ENCODE peak calls at places on chromosome 17, in ten cellular contexts. One of them, this sample, is unnamed.

GRCh38 chr17:31175237-31175636 is 80.5 kb downstream of the NF1 start:
- DNase-seq in IMR-90: no peak
- DNase-seq in H1: no peak
- DNase-seq in stomach: no peak
- DNase-seq in breast epithelium: no peak
- DNase-seq in H54: no peak
- DNase-seq in GM12892: no peak
- DNase-seq in A549: no peak
- DNase-seq in sigmoid colon: no peak
- DNase-seq in suprapubic skin: no peak
- DNase-seq in this sample: no peak

GRCh38 chr17:38418693-38419507 is 9.4 kb upstream of the ARHGAP23 start:
- DNase-seq in IMR-90: no peak
- DNase-seq in H1: no peak
- DNase-seq in stomach: no peak
- DNase-seq in breast epithelium: no peak
- DNase-seq in H54: no peak
- DNase-seq in GM12892: no peak
- DNase-seq in A549: no peak
- DNase-seq in sigmoid colon: no peak
- DNase-seq in suprapubic skin: no peak
- DNase-seq in this sample: no peak

GRCh38 chr17:17495448-17496188 is 577 bp downstream of the RASD1 start:
- DNase-seq in IMR-90: peak; percentile 4
- DNase-seq in H1: no peak
- DNase-seq in stomach: no peak
- DNase-seq in breast epithelium: no peak
- DNase-seq in H54: no peak
- DNase-seq in GM12892: no peak
- DNase-seq in A549: no peak
- DNase-seq in sigmoid colon: peak; percentile 80
- DNase-seq in suprapubic skin: peak; percentile 80
- DNase-seq in this sample: peak; percentile 31

GRCh38 chr17:80766290-80766689 is 221.7 kb downstream of the RPTOR start:
- DNase-seq in IMR-90: no peak
- DNase-seq in H1: no peak
- DNase-seq in stomach: no peak
- DNase-seq in breast epithelium: no peak
- DNase-seq in H54: no peak
- DNase-seq in GM12892: no peak
- DNase-seq in A549: no peak
- DNase-seq in sigmoid colon: no peak
- DNase-seq in suprapubic skin: no peak
- DNase-seq in this sample: no peak

GRCh38 chr17:60577147-60577925 is 22.7 kb upstream of the PPM1D start:
- DNase-seq in IMR-90: peak; percentile 72
- DNase-seq in H1: no peak
- DNase-seq in stomach: no peak
- DNase-seq in breast epithelium: no peak
- DNase-seq in H54: no peak
- DNase-seq in GM12892: no peak
- DNase-seq in A549: no peak
- DNase-seq in sigmoid colon: peak; percentile 74
- DNase-seq in suprapubic skin: no peak
- DNase-seq in this sample: no peak

GRCh38 chr17:61314368-61315078 is 85.1 kb upstream of the TBX2 start:
- DNase-seq in IMR-90: peak; percentile 60
- DNase-seq in H1: no peak
- DNase-seq in stomach: peak; percentile 58
- DNase-seq in breast epithelium: peak; percentile 73
- DNase-seq in H54: no peak
- DNase-seq in GM12892: no peak
- DNase-seq in A549: no peak
- DNase-seq in sigmoid colon: no peak
- DNase-seq in suprapubic skin: no peak
- DNase-seq in this sample: no peak

GRCh38 chr17:76687278-76688164 is 23.2 kb downstream of the MXRA7 start:
- DNase-seq in IMR-90: no peak
- DNase-seq in H1: no peak
- DNase-seq in stomach: no peak
- DNase-seq in breast epithelium: no peak
- DNase-seq in H54: no peak
- DNase-seq in GM12892: no peak
- DNase-seq in A549: no peak
- DNase-seq in sigmoid colon: peak; percentile 90
- DNase-seq in suprapubic skin: no peak
- DNase-seq in this sample: no peak

GRCh38 chr17:27455914-27456680 is at the start of gene KSR1:
- DNase-seq in IMR-90: peak; percentile 72
- DNase-seq in H1: peak; percentile 53
- DNase-seq in stomach: peak; percentile 89
- DNase-seq in breast epithelium: peak; percentile 66
- DNase-seq in H54: peak; percentile 74
- DNase-seq in GM12892: peak; percentile 95
- DNase-seq in A549: peak; percentile 85
- DNase-seq in sigmoid colon: peak; percentile 90
- DNase-seq in suprapubic skin: peak; percentile 83
- DNase-seq in this sample: peak; percentile 95

GRCh38 chr17:50213026-50214015 is 11.9 kb upstream of the COL1A1 start:
- DNase-seq in IMR-90: peak; percentile 51
- DNase-seq in H1: no peak
- DNase-seq in stomach: peak; percentile 10
- DNase-seq in breast epithelium: no peak
- DNase-seq in H54: no peak
- DNase-seq in GM12892: no peak
- DNase-seq in A549: no peak
- DNase-seq in sigmoid colon: no peak
- DNase-seq in suprapubic skin: no peak
- DNase-seq in this sample: peak; percentile 35

GRCh38 chr17:337022-337420 is 15.6 kb downstream of the RPH3AL start:
- DNase-seq in IMR-90: no peak
- DNase-seq in H1: no peak
- DNase-seq in stomach: no peak
- DNase-seq in breast epithelium: no peak
- DNase-seq in H54: no peak
- DNase-seq in GM12892: no peak
- DNase-seq in A549: no peak
- DNase-seq in sigmoid colon: no peak
- DNase-seq in suprapubic skin: no peak
- DNase-seq in this sample: no peak

GRCh38 chr17:76997981-76998531 is 129.9 kb downstream of the MGAT5B start:
- DNase-seq in IMR-90: no peak
- DNase-seq in H1: no peak
- DNase-seq in stomach: no peak
- DNase-seq in breast epithelium: no peak
- DNase-seq in H54: no peak
- DNase-seq in GM12892: no peak
- DNase-seq in A549: no peak
- DNase-seq in sigmoid colon: no peak
- DNase-seq in suprapubic skin: no peak
- DNase-seq in this sample: peak; percentile 36

GRCh38 chr17:50841949-50842354 is 6.6 kb downstream of the WFIKKN2 start:
- DNase-seq in IMR-90: peak; percentile 58
- DNase-seq in H1: peak; percentile 53
- DNase-seq in stomach: peak; percentile 75
- DNase-seq in breast epithelium: peak; percentile 62
- DNase-seq in H54: peak; percentile 90
- DNase-seq in GM12892: peak; percentile 75
- DNase-seq in A549: peak; percentile 94
- DNase-seq in sigmoid colon: no peak
- DNase-seq in suprapubic skin: peak; percentile 68
- DNase-seq in this sample: peak; percentile 83

GRCh38 chr17:48352630-48353029 is 77.4 kb downstream of the SKAP1 start:
- DNase-seq in IMR-90: peak; percentile 20
- DNase-seq in H1: no peak
- DNase-seq in stomach: no peak
- DNase-seq in breast epithelium: no peak
- DNase-seq in H54: no peak
- DNase-seq in GM12892: no peak
- DNase-seq in A549: no peak
- DNase-seq in sigmoid colon: no peak
- DNase-seq in suprapubic skin: no peak
- DNase-seq in this sample: no peak

GRCh38 chr17:72565006-72565405 is 444.2 kb downstream of the SOX9 start:
- DNase-seq in IMR-90: no peak
- DNase-seq in H1: no peak
- DNase-seq in stomach: no peak
- DNase-seq in breast epithelium: no peak
- DNase-seq in H54: no peak
- DNase-seq in GM12892: no peak
- DNase-seq in A549: no peak
- DNase-seq in sigmoid colon: no peak
- DNase-seq in suprapubic skin: no peak
- DNase-seq in this sample: no peak

GRCh38 chr17:72411124-72411563 is 290.3 kb downstream of the SOX9 start:
- DNase-seq in IMR-90: no peak
- DNase-seq in H1: no peak
- DNase-seq in stomach: no peak
- DNase-seq in breast epithelium: peak; percentile 49
- DNase-seq in H54: no peak
- DNase-seq in GM12892: no peak
- DNase-seq in A549: no peak
- DNase-seq in sigmoid colon: no peak
- DNase-seq in suprapubic skin: no peak
- DNase-seq in this sample: no peak

GRCh38 chr17:69764137-69764536 is 310.9 kb upstream of the KCNJ16 start:
- DNase-seq in IMR-90: peak; percentile 21
- DNase-seq in H1: no peak
- DNase-seq in stomach: no peak
- DNase-seq in breast epithelium: no peak
- DNase-seq in H54: no peak
- DNase-seq in GM12892: no peak
- DNase-seq in A549: no peak
- DNase-seq in sigmoid colon: no peak
- DNase-seq in suprapubic skin: no peak
- DNase-seq in this sample: no peak

GRCh38 chr17:49910858-49911204 is 58.2 kb upstream of the DLX4 start:
- DNase-seq in IMR-90: no peak
- DNase-seq in H1: no peak
- DNase-seq in stomach: no peak
- DNase-seq in breast epithelium: no peak
- DNase-seq in H54: no peak
- DNase-seq in GM12892: no peak
- DNase-seq in A549: no peak
- DNase-seq in sigmoid colon: no peak
- DNase-seq in suprapubic skin: no peak
- DNase-seq in this sample: no peak

GRCh38 chr17:3512512-3513171 is 36.8 kb downstream of the ASPA start:
- DNase-seq in IMR-90: peak; percentile 20
- DNase-seq in H1: no peak
- DNase-seq in stomach: peak; percentile 49
- DNase-seq in breast epithelium: peak; percentile 42
- DNase-seq in H54: no peak
- DNase-seq in GM12892: no peak
- DNase-seq in A549: no peak
- DNase-seq in sigmoid colon: peak; percentile 88
- DNase-seq in suprapubic skin: peak; percentile 82
- DNase-seq in this sample: peak; percentile 62

GRCh38 chr17:34736611-34737010 is 157.2 kb downstream of the TMEM132E start:
- DNase-seq in IMR-90: no peak
- DNase-seq in H1: no peak
- DNase-seq in stomach: peak; percentile 4
- DNase-seq in breast epithelium: no peak
- DNase-seq in H54: no peak
- DNase-seq in GM12892: no peak
- DNase-seq in A549: no peak
- DNase-seq in sigmoid colon: peak; percentile 41
- DNase-seq in suprapubic skin: no peak
- DNase-seq in this sample: no peak

GRCh38 chr17:6701719-6702118 is 11.4 kb downstream of the SLC13A5 start:
- DNase-seq in IMR-90: no peak
- DNase-seq in H1: peak; percentile 21
- DNase-seq in stomach: no peak
- DNase-seq in breast epithelium: no peak
- DNase-seq in H54: peak; percentile 76
- DNase-seq in GM12892: peak; percentile 50
- DNase-seq in A549: peak; percentile 72
- DNase-seq in sigmoid colon: peak; percentile 43
- DNase-seq in suprapubic skin: peak; percentile 31
- DNase-seq in this sample: no peak

GRCh38 chr17:8162232-8162996 is at the start of gene VAMP2:
- DNase-seq in IMR-90: peak; percentile 50
- DNase-seq in H1: no peak
- DNase-seq in stomach: peak; percentile 86
- DNase-seq in breast epithelium: peak; percentile 76
- DNase-seq in H54: no peak
- DNase-seq in GM12892: peak; percentile 83
- DNase-seq in A549: peak; percentile 56
- DNase-seq in sigmoid colon: peak; percentile 92
- DNase-seq in suprapubic skin: peak; percentile 91
- DNase-seq in this sample: peak; percentile 90

GRCh38 chr17:75515229-75515522 is 161 bp downstream of the CASKIN2 start:
- DNase-seq in IMR-90: no peak
- DNase-seq in H1: no peak
- DNase-seq in stomach: no peak
- DNase-seq in breast epithelium: no peak
- DNase-seq in H54: no peak
- DNase-seq in GM12892: no peak
- DNase-seq in A549: no peak
- DNase-seq in sigmoid colon: no peak
- DNase-seq in suprapubic skin: no peak
- DNase-seq in this sample: no peak
- TF ChIP-seq POLR2A in IMR-90: no peak
- TF ChIP-seq POLR2A in H1: peak; percentile 61
- TF ChIP-seq POLR2A in stomach: no peak
- TF ChIP-seq POLR2A in breast epithelium: no peak
- TF ChIP-seq POLR2A in H54: no peak
- TF ChIP-seq POLR2A in GM12892: no peak
- TF ChIP-seq POLR2A in A549: peak; percentile 32
- TF ChIP-seq POLR2A in sigmoid colon: no peak
- TF ChIP-seq POLR2A in suprapubic skin: no peak
- TF ChIP-seq POLR2A in this sample: no peak

GRCh38 chr17:40219073-40219860 is at the start of gene WIPF2:
- DNase-seq in IMR-90: peak; percentile 94
- DNase-seq in H1: peak; percentile 91
- DNase-seq in stomach: peak; percentile 98
- DNase-seq in breast epithelium: peak; percentile 95
- DNase-seq in H54: peak; percentile 88
- DNase-seq in GM12892: peak; percentile 86
- DNase-seq in A549: peak; percentile 96
- DNase-seq in sigmoid colon: peak; percentile 99
- DNase-seq in suprapubic skin: peak; percentile 98
- DNase-seq in this sample: peak; percentile 97
- TF ChIP-seq POLR2A in IMR-90: peak; percentile 50
- TF ChIP-seq POLR2A in H1: peak; percentile 77
- TF ChIP-seq POLR2A in stomach: no peak
- TF ChIP-seq POLR2A in breast epithelium: no peak
- TF ChIP-seq POLR2A in H54: peak; percentile 46
- TF ChIP-seq POLR2A in GM12892: peak; percentile 30
- TF ChIP-seq POLR2A in A549: no peak
- TF ChIP-seq POLR2A in sigmoid colon: peak; percentile 54
- TF ChIP-seq POLR2A in suprapubic skin: peak; percentile 64
- TF ChIP-seq POLR2A in this sample: peak; percentile 78

GRCh38 chr17:64572682-64573154 is 65.9 kb downstream of the CEP95 start:
- DNase-seq in IMR-90: peak; percentile 61
- DNase-seq in H1: no peak
- DNase-seq in stomach: no peak
- DNase-seq in breast epithelium: no peak
- DNase-seq in H54: no peak
- DNase-seq in GM12892: no peak
- DNase-seq in A549: no peak
- DNase-seq in sigmoid colon: no peak
- DNase-seq in suprapubic skin: no peak
- DNase-seq in this sample: no peak
- TF ChIP-seq POLR2A in IMR-90: no peak
- TF ChIP-seq POLR2A in H1: no peak
- TF ChIP-seq POLR2A in stomach: no peak
- TF ChIP-seq POLR2A in breast epithelium: no peak
- TF ChIP-seq POLR2A in H54: no peak
- TF ChIP-seq POLR2A in GM12892: no peak
- TF ChIP-seq POLR2A in A549: no peak
- TF ChIP-seq POLR2A in sigmoid colon: no peak
- TF ChIP-seq POLR2A in suprapubic skin: no peak
- TF ChIP-seq POLR2A in this sample: no peak

GRCh38 chr17:21275579-21276339 is 8.8 kb upstream of the MAP2K3 start:
- DNase-seq in IMR-90: peak; percentile 64
- DNase-seq in H1: no peak
- DNase-seq in stomach: peak; percentile 95
- DNase-seq in breast epithelium: peak; percentile 81
- DNase-seq in H54: peak; percentile 90
- DNase-seq in GM12892: peak; percentile 98
- DNase-seq in A549: peak; percentile 98
- DNase-seq in sigmoid colon: peak; percentile 95
- DNase-seq in suprapubic skin: peak; percentile 95
- DNase-seq in this sample: peak; percentile 96
- TF ChIP-seq POLR2A in IMR-90: no peak
- TF ChIP-seq POLR2A in H1: no peak
- TF ChIP-seq POLR2A in stomach: no peak
- TF ChIP-seq POLR2A in breast epithelium: no peak
- TF ChIP-seq POLR2A in H54: peak; percentile 74
- TF ChIP-seq POLR2A in GM12892: peak; percentile 44
- TF ChIP-seq POLR2A in A549: peak; percentile 90
- TF ChIP-seq POLR2A in sigmoid colon: peak; percentile 50
- TF ChIP-seq POLR2A in suprapubic skin: no peak
- TF ChIP-seq POLR2A in this sample: peak; percentile 31

This sample was measured in Peyer's patch.